ENCODE peak calls at places on chromosome 5, in seven cellular contexts. O is heart right ventricle; Z is CD8-positive, alpha-beta T cell; T is aorta; C is SJSA1; A is cardiac muscle cell; J is tibial artery. G is an unnamed sample. For H3K4me1, the result is how much of the 10 kb centered on the place peaks cover.

GRCh38 chr5:38642194-38642987 is 85.9 kb upstream of the LIFR start:
- DNase-seq in O (no peak), Z (no peak), T (no peak), C (no peak), A (peak), J (no peak), G (no peak)

GRCh38 chr5:144024601-144025000 is 145.9 kb downstream of the YIPF5 start:
- DNase-seq in O (no peak), Z (no peak), T (no peak), C (no peak), A (no peak), J (no peak), G (no peak)

GRCh38 chr5:133705331-133705730 is 93.0 kb upstream of the FSTL4 start:
- DNase-seq in O (no peak), Z (no peak), T (no peak), C (no peak), A (no peak), J (peak), G (no peak)

GRCh38 chr5:176648467-176649194 is 1.3 kb downstream of the TSPAN17 start:
- DNase-seq in O (no peak), Z (peak), T (no peak), C (no peak), A (no peak), J (no peak), G (no peak)

GRCh38 chr5:33008751-33009418 is 297.8 kb downstream of the NPR3 start:
- DNase-seq in O (no peak), Z (no peak), T (no peak), C (peak), A (no peak), J (no peak), G (no peak)

GRCh38 chr5:138024117-138024516 is 8.8 kb downstream of the FAM13B start:
- DNase-seq in O (no peak), Z (no peak), T (no peak), C (no peak), A (no peak), J (no peak), G (no peak)

GRCh38 chr5:31847354-31847753 is 208.4 kb downstream of the PDZD2 start:
- DNase-seq in O (no peak), Z (no peak), T (no peak), C (no peak), A (no peak), J (no peak), G (no peak)

GRCh38 chr5:69364850-69365249 is 4.5 kb downstream of the AK6 start:
- DNase-seq in O (no peak), Z (no peak), T (no peak), C (no peak), A (no peak), J (no peak), G (no peak)

GRCh38 chr5:95262933-95263660 is 21.8 kb downstream of the MCTP1 start:
- DNase-seq in O (no peak), Z (no peak), T (no peak), C (no peak), A (no peak), J (no peak), G (no peak)

GRCh38 chr5:53236683-53237082 is 127.1 kb upstream of the MOCS2 start:
- DNase-seq in O (no peak), Z (no peak), T (no peak), C (no peak), A (no peak), J (no peak), G (no peak)

GRCh38 chr5:41871866-41872265 is 1.6 kb upstream of the OXCT1 start:
- DNase-seq in O (no peak), Z (no peak), T (peak), C (peak), A (no peak), J (peak), G (no peak)

GRCh38 chr5:79032031-79032711 is 37.3 kb downstream of the DMGDH start:
- DNase-seq in O (no peak), Z (no peak), T (no peak), C (no peak), A (no peak), J (no peak), G (no peak)

GRCh38 chr5:108876451-108876850 is 128.8 kb downstream of the FER start:
- DNase-seq in O (no peak), Z (no peak), T (no peak), C (no peak), A (no peak), J (no peak), G (no peak)

GRCh38 chr5:94361161-94361560 is 257.2 kb downstream of the KIAA0825 start:
- DNase-seq in O (no peak), Z (no peak), T (no peak), C (no peak), A (no peak), J (no peak), G (no peak)

GRCh38 chr5:42951169-42951846 is 88.8 kb downstream of the ANXA2R start:
- DNase-seq in O (peak), Z (peak), T (peak), C (no peak), A (no peak), J (peak), G (no peak)

GRCh38 chr5:10536931-10537579 is 26.8 kb upstream of the ANKRD33B start:
- DNase-seq in O (no peak), Z (no peak), T (no peak), C (no peak), A (peak), J (no peak), G (no peak)

GRCh38 chr5:116778015-116778414 is 203.4 kb upstream of the SEMA6A start:
- DNase-seq in O (no peak), Z (no peak), T (no peak), C (no peak), A (peak), J (no peak), G (no peak)
- H3K4me1 ChIP-seq in O (under half), Z (under half), T (under half), C (under half), A (under half), J (under half), G (under half)

GRCh38 chr5:59746261-59746765 is 147.2 kb downstream of the PDE4D start:
- DNase-seq in O (no peak), Z (no peak), T (no peak), C (peak), A (no peak), J (peak), G (no peak)
- H3K4me1 ChIP-seq in O (under half), Z (under half), T (under half), C (under half), A (under half), J (under half), G (under half)

GRCh38 chr5:1130218-1130946 is 18.5 kb upstream of the SLC12A7 start:
- DNase-seq in O (no peak), Z (no peak), T (no peak), C (no peak), A (no peak), J (no peak), G (no peak)

GRCh38 chr5:1127991-1128785 is 16.3 kb upstream of the SLC12A7 start:
- DNase-seq in O (peak), Z (no peak), T (no peak), C (no peak), A (peak), J (no peak), G (no peak)

GRCh38 chr5:1131191-1131621 is 19.3 kb upstream of the SLC12A7 start:
- DNase-seq in O (no peak), Z (no peak), T (no peak), C (no peak), A (no peak), J (no peak), G (no peak)

GRCh38 chr5:1129725-1130082 is 17.8 kb upstream of the SLC12A7 start:
- DNase-seq in O (no peak), Z (no peak), T (no peak), C (no peak), A (no peak), J (no peak), G (no peak)

DNA sequence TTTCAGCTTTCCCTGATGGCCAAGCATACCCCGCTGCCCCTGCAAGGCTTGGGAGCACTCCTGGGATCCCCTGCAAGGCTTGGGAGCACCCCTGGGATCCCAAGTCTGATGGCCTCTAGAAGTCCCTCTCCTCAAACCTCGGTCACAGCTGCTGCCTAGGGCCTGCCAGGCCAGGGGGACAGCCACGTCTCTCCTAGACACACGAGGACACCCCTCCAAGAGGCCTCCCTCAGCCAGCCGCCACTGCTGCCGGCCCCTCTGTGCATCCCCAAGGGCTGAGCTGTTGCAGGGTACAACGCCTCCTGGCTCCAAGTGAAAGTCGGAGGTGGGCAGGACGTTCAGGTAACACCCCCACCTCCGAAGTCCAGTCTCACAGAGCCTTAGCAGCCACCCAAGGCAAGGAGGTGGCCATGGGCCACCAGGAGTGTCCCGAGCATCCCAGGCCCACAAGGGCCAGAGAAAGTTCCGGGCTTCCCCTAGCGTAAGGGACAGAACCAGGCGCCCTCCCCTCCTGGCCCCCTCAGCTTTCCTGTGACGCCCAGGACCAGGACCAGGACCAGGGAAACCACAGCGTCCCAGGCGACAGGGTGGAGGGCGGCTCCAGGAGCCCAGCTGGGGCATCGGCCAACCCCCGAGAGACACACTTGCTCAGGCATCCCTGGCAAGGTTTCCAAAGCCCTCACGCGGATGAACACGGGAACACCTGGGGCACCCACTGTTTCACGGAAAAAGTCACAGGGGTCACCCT is 17.3 kb upstream of the SLC12A7 start:
- DNase-seq in O (no peak), Z (no peak), T (no peak), C (no peak), A (no peak), J (no peak), G (no peak)
- H3K4me1 ChIP-seq in O (under half), Z (under half), T (under half), C (under half), A (under half), J (under half), G (under half)

DNA sequence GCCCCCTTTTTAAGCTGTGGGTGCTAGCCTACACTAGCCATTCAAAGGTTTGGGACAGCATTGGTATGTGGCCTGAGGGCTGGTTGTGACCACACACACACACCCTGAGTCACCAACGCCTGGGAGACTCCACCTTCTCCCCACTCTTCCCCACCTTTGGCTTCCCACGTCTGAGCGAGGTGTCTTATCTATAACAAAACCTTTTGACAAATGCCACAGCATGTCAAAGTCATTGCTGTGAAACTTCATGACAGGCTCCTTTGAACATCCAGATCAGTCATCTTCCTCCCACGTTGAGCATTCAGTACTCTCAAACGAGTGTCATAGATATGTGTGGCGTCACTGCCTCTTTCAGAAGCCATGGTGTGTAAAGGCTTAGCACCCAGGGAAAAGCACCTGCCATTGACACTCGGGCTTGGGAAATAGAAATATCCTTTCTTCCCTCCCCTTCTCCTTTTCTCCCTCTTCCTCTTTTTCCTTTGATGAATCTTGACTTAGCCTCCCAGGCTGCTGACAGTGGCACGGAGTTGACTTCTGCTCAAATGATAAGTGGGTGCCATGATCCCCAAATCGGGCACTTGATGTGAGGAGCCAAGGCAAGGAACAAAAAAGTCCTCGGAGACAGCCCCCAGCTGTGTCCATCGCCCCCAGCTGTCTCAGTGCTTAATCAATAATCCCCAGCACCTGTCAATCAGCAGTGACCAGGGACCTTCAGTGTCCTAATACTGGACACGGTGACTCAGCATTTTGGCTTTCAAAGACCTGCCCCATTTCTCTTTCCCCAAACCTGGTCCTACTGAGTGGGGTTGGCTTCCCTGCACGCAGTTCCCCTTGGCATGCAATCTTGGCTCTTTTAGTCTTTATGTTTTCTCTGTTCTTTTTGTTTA is 114.8 kb downstream of the FGF18 start:
- DNase-seq in O (no peak), Z (no peak), T (no peak), C (peak), A (no peak), J (no peak), G (no peak)
- H3K4me1 ChIP-seq in O (under half), Z (under half), T (under half), C (under half), A (under half), J (under half), G (under half)

GRCh38 chr5:154412316-154412715 is 33.5 kb upstream of the SAP30L start:
- DNase-seq in O (no peak), Z (no peak), T (no peak), C (no peak), A (no peak), J (no peak), G (peak)

GRCh38 chr5:154411338-154411737 is 34.5 kb upstream of the SAP30L start:
- DNase-seq in O (no peak), Z (no peak), T (no peak), C (no peak), A (no peak), J (no peak), G (peak)

GRCh38 chr5:154412925-154413324 is 32.9 kb upstream of the SAP30L start:
- DNase-seq in O (no peak), Z (no peak), T (no peak), C (no peak), A (no peak), J (no peak), G (no peak)

GRCh38 chr5:154418344-154418820 is 27.4 kb upstream of the SAP30L start:
- DNase-seq in O (no peak), Z (no peak), T (no peak), C (no peak), A (no peak), J (no peak), G (no peak)

DNA sequence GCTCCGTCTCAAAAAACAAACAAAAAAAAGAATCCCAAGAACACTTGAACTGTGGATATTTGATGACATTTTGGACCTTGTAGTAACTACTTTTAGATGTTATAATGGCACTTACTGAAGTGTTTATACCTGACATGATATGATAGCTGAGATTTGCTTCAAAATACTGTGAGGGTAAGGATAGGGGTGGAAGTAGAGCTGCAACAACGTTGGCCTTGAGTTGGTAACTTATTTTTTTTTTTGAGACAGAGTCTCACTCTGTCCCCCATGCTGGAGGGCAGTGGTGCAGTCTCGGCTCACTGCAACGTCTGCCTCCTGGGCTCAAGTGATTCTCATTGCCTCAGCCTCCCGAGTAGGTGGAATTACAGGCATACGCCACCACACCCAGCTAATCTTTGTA is 30.7 kb upstream of the SAP30L start:
- DNase-seq in O (no peak), Z (no peak), T (no peak), C (no peak), A (no peak), J (no peak), G (no peak)
- H3K4me1 ChIP-seq in O (under half), Z (under half), T (under half), C (under half), A (under half), J (under half), G (under half)

DNA sequence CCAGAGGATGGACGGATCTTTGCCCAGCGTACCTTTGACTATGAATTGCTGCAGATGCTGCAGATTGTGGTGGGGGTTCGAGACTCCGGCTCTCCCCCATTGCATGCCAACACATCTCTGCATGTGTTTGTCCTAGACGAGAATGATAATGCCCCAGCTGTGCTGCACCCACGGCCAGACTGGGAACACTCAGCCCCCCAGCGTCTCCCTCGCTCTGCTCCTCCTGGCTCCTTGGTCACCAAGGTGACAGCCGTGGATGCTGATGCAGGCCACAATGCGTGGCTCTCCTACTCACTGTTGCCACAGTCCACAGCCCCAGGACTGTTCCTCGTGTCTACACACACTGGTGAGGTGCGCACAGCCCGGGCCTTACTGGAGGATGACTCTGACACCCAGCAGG is 1.9 kb downstream of the PCDHGC5 start:
- DNase-seq in O (no peak), Z (no peak), T (no peak), C (no peak), A (no peak), J (no peak), G (no peak)
- H3K4me1 ChIP-seq in O (under half), Z (under half), T (under half), C (under half), A (under half), J (under half), G (under half)

GRCh38 chr5:151078490-151079262 is 2.2 kb downstream of the TNIP1 start:
- DNase-seq in O (no peak), Z (peak), T (no peak), C (peak), A (no peak), J (no peak), G (no peak)

GRCh38 chr5:151075698-151076331 is 5.0 kb downstream of the TNIP1 start:
- DNase-seq in O (no peak), Z (no peak), T (no peak), C (peak), A (no peak), J (no peak), G (peak)

GRCh38 chr5:151076616-151077015 is 4.2 kb downstream of the TNIP1 start:
- DNase-seq in O (no peak), Z (no peak), T (no peak), C (no peak), A (no peak), J (no peak), G (no peak)

GRCh38 chr5:151079838-151080619 is 805 bp downstream of the TNIP1 start:
- DNase-seq in O (no peak), Z (no peak), T (no peak), C (peak), A (no peak), J (no peak), G (no peak)

GRCh38 chr5:151077419-151077818 is 3.4 kb downstream of the TNIP1 start:
- DNase-seq in O (no peak), Z (no peak), T (no peak), C (no peak), A (no peak), J (no peak), G (no peak)
- H3K4me1 ChIP-seq in O (half or more), Z (half or more), T (under half), C (half or more), A (under half), J (half or more), G (half or more)

DNA sequence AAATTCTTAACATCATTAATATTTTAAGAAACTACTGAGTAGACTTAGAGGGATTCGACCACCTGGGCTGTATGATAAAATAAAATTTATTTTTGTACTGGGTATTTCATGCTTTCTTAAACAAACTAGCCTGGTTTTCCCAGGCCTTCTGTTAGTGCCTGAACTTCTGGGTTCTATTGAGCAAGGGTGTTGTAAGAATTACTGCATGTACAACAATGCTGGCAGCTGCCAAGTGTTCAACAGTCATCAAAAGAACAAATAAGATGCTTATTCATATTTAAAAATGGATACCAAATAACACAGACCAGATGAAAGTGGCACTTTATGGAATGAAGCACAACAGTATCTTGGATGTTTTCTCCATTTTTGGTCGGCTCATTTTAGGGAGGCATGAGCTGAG is 123.2 kb upstream of the FBXL7 start:
- DNase-seq in O (no peak), Z (no peak), T (no peak), C (no peak), A (no peak), J (no peak), G (no peak)
- H3K4me1 ChIP-seq in O (under half), Z (under half), T (under half), C (under half), A (under half), J (under half), G (under half)

GRCh38 chr5:36337592-36337991 is 35.9 kb upstream of the RANBP3L start:
- DNase-seq in O (no peak), Z (no peak), T (no peak), C (no peak), A (no peak), J (no peak), G (no peak)
- H3K4me1 ChIP-seq in O (under half), Z (under half), T (under half), C (under half), A (under half), J (under half), G (under half)